ENCODE peak calls at places on chromosome 22, in five cellular contexts. H, K, M, I and L are unnamed samples.

GRCh38 chr22:28332410-28332809 is 347.2 kb downstream of the TTC28 start:
- DNase-seq in H (no peak), K (no peak), M (peak; percentile 24), I (no peak), L (no peak)

GRCh38 chr22:20528405-20528978 is 21.1 kb downstream of the MED15 start:
- DNase-seq in H (no peak), K (no peak), M (no peak), I (no peak), L (no peak)

GRCh38 chr22:44439356-44440223 is 58.4 kb downstream of the RTL6 start:
- DNase-seq in H (no peak), K (no peak), M (no peak), I (no peak), L (no peak)

GRCh38 chr22:50731811-50732624 is 6.0 kb upstream of the ACR start:
- DNase-seq in H (peak; percentile 53), K (no peak), M (peak; percentile 40), I (peak; percentile 65), L (peak; percentile 22)

GRCh38 chr22:20532256-20532993 is 25.0 kb downstream of the MED15 start:
- DNase-seq in H (no peak), K (no peak), M (no peak), I (no peak), L (no peak)

GRCh38 chr22:43823353-43823908 is 11.3 kb upstream of the EFCAB6 start:
- DNase-seq in H (no peak), K (no peak), M (no peak), I (no peak), L (no peak)

GRCh38 chr22:38034278-38034882 is 22.8 kb upstream of the PICK1 start:
- DNase-seq in H (peak; percentile 79), K (no peak), M (peak; percentile 91), I (peak; percentile 71), L (peak; percentile 74)

GRCh38 chr22:32475428-32476010 is 908 bp downstream of the FBXO7 start:
- DNase-seq in H (no peak), K (no peak), M (peak; percentile 65), I (peak; percentile 16), L (peak; percentile 41)

DNA sequence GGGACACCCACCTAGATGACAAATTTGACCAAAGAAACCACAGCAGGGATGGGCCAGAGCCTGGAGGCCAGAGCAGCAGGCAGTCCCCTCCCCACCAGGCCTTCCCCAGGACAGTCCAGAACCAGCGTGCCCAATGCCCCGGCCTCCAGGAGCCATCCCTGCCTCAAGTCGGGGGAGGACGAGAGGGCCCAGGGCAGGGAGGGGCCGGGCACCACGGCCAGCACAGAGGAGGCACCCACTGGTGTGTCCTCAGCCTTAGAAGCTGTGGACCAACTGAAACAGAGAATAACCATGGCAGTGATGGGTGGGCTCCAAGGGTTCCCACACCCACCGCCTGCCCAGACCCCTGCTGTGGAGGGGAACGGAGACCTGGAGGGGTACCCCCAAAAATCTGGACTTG is 28.3 kb upstream of the TCF20 start:
- DNase-seq in H (no peak), K (no peak), M (no peak), I (no peak), L (no peak)
- TF ChIP-seq CTCF in H (no peak), K (no peak), M (no peak), I (no peak), L (no peak)

GRCh38 chr22:33806191-33806590 is 114.1 kb downstream of the LARGE1 start:
- DNase-seq in H (no peak), K (no peak), M (peak; percentile 23), I (no peak), L (no peak)

GRCh38 chr22:33811686-33812085 is 108.6 kb downstream of the LARGE1 start:
- DNase-seq in H (peak; percentile 60), K (peak; percentile 11), M (peak; percentile 79), I (no peak), L (peak; percentile 81)

GRCh38 chr22:33807465-33807864 is 112.8 kb downstream of the LARGE1 start:
- DNase-seq in H (no peak), K (no peak), M (peak; percentile 33), I (no peak), L (no peak)

GRCh38 chr22:33812578-33812977 is 107.7 kb downstream of the LARGE1 start:
- DNase-seq in H (no peak), K (no peak), M (no peak), I (no peak), L (no peak)

GRCh38 chr22:33811208-33811607 is 109.1 kb downstream of the LARGE1 start:
- DNase-seq in H (no peak), K (no peak), M (no peak), I (no peak), L (no peak)
- H3K4me1 ChIP-seq in H (peaks cover 14% of the 10 kb centered on the region), K (peaks cover 2% of the 10 kb centered on the region), M (peaks cover 24% of the 10 kb centered on the region), I (no peaks in the 10 kb centered on the region), L (peaks cover 39% of the 10 kb centered on the region)

GRCh38 chr22:35315141-35315854 is 15.6 kb downstream of the TOM1 start:
- DNase-seq in H (peak; percentile 80), K (no peak), M (no peak), I (no peak), L (peak; percentile 55)
- H3K4me3 ChIP-seq in H (peak overlapping the region; percentile 48), K (no peak overlapping the region), M (no peak overlapping the region), I (no peak overlapping the region), L (no peak overlapping the region)

DNA sequence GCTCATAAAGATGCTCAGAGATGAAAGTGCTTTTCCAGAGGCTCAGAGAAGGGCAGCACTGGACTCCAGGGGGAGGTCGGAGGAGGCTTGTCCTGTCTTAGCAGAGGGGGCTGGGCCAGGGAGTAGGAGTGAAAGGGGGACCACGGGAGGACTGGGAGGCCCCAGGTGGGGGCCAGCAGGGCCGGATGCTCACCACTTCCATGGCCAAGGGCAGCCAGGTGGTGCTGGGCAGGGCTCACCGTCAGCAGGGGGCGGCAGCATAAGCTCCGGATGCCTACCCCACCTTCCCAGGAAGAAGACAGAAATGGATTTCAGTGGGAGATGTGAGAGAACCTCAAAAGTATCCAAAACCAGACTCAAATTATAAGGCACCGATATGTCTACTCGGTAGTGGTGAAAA is 11.0 kb downstream of the RAB36 start:
- DNase-seq in H (no peak), K (no peak), M (no peak), I (no peak), L (no peak)
- TF ChIP-seq CTCF in H (no peak), K (no peak), M (no peak), I (peak; percentile 7), L (no peak)

DNA sequence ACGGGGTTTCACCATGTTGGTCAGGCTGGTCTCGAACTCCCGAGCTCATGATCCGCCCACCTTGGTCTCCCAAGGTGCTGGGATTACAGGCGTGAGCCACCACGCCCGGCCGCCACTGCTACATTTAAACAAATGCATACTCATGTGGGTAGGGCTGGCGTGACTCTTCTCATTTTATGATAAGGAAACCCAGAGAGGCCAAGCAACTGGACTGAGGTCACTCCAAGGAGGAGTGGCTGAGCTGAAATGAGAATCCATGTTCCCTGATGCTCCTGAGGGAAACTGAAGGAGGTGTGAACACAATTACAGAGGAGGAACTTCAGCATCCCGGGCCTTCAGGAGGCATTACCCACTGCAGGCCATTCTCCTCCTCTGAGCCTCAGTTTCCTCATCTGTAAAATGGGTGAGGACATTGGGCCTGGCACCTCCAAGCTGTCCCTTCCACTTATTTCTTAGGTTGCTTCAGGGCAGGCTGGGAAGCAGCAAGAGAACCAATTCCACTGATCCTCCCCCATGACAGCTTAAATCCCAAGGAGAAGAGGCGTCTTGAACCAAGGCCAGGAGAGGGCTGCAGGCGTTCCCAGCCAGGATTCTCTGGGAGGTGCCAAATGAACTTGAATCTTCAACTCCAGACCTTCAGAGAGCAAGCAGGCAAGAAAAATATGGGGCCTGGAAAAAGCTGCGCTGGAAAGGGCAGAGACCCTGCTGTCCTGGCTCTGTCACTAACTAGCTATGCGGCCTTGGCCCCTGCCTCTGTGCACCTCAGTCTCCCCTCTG is 2.9 kb downstream of the TST start:
- DNase-seq in H (no peak), K (no peak), M (no peak), I (no peak), L (no peak)
- H3K4me1 ChIP-seq in H (peaks cover 43% of the 10 kb centered on the region), K (peaks cover 29% of the 10 kb centered on the region), M (peaks cover 4% of the 10 kb centered on the region), I (peaks cover 6% of the 10 kb centered on the region), L (peaks cover 48% of the 10 kb centered on the region)